ENCODE peak calls at places on chromosomes 1 and 21, in six cellular contexts. O is PC-3, Y is GM23338, P is GM23248, I is OCI-LY7, S is neural progenitor cell. T is an unnamed sample.
A peak's percentile ranks its signal among the peaks of the same experiment; 100 is the strongest.

GRCh38 chr1:165949335-165950130 is 122.1 kb downstream of the UCK2 start:
- DNase-seq in P (peak; percentile 47), S (peak; percentile 75), I (no peak), O (peak; percentile 42), Y (peak; percentile 61), T (no peak)

GRCh38 chr1:198929961-198930599 is 291.2 kb downstream of the PTPRC start:
- DNase-seq in O (no peak), Y (peak; percentile 17), S (no peak), P (no peak), I (peak; percentile 72), T (no peak)

GRCh38 chr1:20322081-20322824 is 31.6 kb downstream of the VWA5B1 start:
- DNase-seq in S (no peak), P (peak; percentile 20), O (no peak), Y (no peak), I (peak; percentile 78), T (no peak)

GRCh38 chr1:206809504-206810084 is 37.3 kb upstream of the IL10 start:
- DNase-seq in S (peak; percentile 12), P (peak; percentile 59), O (peak; percentile 82), I (peak; percentile 51), Y (peak; percentile 37), T (peak; percentile 23)

GRCh38 chr21:45120975-45121374 is 46.6 kb downstream of the ADARB1 start:
- DNase-seq in S (no peak), Y (no peak), O (peak; percentile 48), I (no peak), P (no peak), T (no peak)

GRCh38 chr1:1534401-1535145 is 5.9 kb downstream of the TMEM240 start:
- DNase-seq in S (no peak), I (no peak), O (no peak), Y (no peak), P (no peak), T (no peak)

GRCh38 chr1:9721606-9722377 is 70.3 kb downstream of the PIK3CD start:
- DNase-seq in Y (peak; percentile 86), P (peak; percentile 30), O (peak; percentile 32), I (peak; percentile 78), S (peak; percentile 77), T (no peak)

GRCh38 chr1:182270731-182271130 is 120.9 kb downstream of the GLUL start:
- DNase-seq in S (no peak), I (no peak), Y (no peak), O (no peak), P (no peak), T (no peak)

GRCh38 chr1:8324176-8324810 is 6.4 kb downstream of the SLC45A1 start:
- DNase-seq in I (no peak), O (no peak), P (no peak), S (no peak), Y (no peak), T (no peak)

GRCh38 chr21:26099610-26100219 is 70.9 kb downstream of the APP start:
- DNase-seq in Y (no peak), O (no peak), P (peak; percentile 84), S (no peak), I (no peak), T (no peak)

GRCh38 chr1:201307760-201308499 is 24.6 kb downstream of the PKP1 start:
- DNase-seq in P (peak; percentile 59), I (no peak), O (peak; percentile 100), Y (no peak), S (no peak), T (peak; percentile 60)

GRCh38 chr1:71231751-71232150 is 150.9 kb upstream of the ZRANB2 start:
- DNase-seq in S (no peak), O (no peak), I (no peak), Y (no peak), P (peak; percentile 8), T (no peak)

GRCh38 chr1:181015258-181015630 is 7.4 kb downstream of the STX6 start:
- DNase-seq in O (no peak), I (no peak), S (no peak), Y (no peak), P (peak; percentile 34), T (no peak)

GRCh38 chr1:32926562-32926961 is 25.4 kb upstream of the TMEM54 start:
- DNase-seq in I (no peak), O (no peak), P (no peak), S (no peak), Y (peak; percentile 35), T (no peak)

GRCh38 chr21:17454315-17455027 is 58.4 kb upstream of the CXADR start:
- DNase-seq in P (peak; percentile 82), I (peak; percentile 70), O (peak; percentile 66), Y (peak; percentile 89), S (peak; percentile 85), T (peak; percentile 89)

GRCh38 chr1:73331726-73332125 is 866.2 kb downstream of the LRRIQ3 start:
- DNase-seq in Y (no peak), P (no peak), I (no peak), O (no peak), S (no peak), T (no peak)

GRCh38 chr1:156379420-156380165 is 10.6 kb downstream of the RHBG start:
- DNase-seq in I (no peak), Y (peak; percentile 71), O (peak; percentile 61), P (peak; percentile 30), S (peak; percentile 52), T (no peak)

GRCh38 chr1:57217905-57218304 is 206.0 kb downstream of the DAB1 start:
- DNase-seq in I (no peak), O (no peak), Y (no peak), S (no peak), P (no peak), T (no peak)

GRCh38 chr1:3539707-3540425 is 71.4 kb downstream of the MEGF6 start:
- DNase-seq in P (peak; percentile 49), Y (no peak), S (no peak), O (no peak), I (no peak), T (no peak)

GRCh38 chr1:46131727-46132528 is 501 bp downstream of the PIK3R3 start:
- DNase-seq in O (peak; percentile 46), S (peak; percentile 74), Y (peak; percentile 45), I (peak; percentile 54), P (peak; percentile 57), T (no peak)

GRCh38 chr1:3469849-3470649 is 15.6 kb downstream of the ARHGEF16 start:
- DNase-seq in P (no peak), Y (no peak), S (no peak), O (no peak), I (no peak), T (no peak)

GRCh38 chr1:150282558-150282958 is 204 bp downstream of the CIART start:
- DNase-seq in Y (no peak), O (no peak), I (no peak), S (no peak), P (no peak), T (no peak)
- H3K4me3 ChIP-seq in Y (peak overlapping the region; percentile 60), O (peak overlapping the region; percentile 86), I (no peak overlapping the region), S (peak overlapping the region; percentile 71), P (peak overlapping the region; percentile 78), T (no peak overlapping the region)

DNA sequence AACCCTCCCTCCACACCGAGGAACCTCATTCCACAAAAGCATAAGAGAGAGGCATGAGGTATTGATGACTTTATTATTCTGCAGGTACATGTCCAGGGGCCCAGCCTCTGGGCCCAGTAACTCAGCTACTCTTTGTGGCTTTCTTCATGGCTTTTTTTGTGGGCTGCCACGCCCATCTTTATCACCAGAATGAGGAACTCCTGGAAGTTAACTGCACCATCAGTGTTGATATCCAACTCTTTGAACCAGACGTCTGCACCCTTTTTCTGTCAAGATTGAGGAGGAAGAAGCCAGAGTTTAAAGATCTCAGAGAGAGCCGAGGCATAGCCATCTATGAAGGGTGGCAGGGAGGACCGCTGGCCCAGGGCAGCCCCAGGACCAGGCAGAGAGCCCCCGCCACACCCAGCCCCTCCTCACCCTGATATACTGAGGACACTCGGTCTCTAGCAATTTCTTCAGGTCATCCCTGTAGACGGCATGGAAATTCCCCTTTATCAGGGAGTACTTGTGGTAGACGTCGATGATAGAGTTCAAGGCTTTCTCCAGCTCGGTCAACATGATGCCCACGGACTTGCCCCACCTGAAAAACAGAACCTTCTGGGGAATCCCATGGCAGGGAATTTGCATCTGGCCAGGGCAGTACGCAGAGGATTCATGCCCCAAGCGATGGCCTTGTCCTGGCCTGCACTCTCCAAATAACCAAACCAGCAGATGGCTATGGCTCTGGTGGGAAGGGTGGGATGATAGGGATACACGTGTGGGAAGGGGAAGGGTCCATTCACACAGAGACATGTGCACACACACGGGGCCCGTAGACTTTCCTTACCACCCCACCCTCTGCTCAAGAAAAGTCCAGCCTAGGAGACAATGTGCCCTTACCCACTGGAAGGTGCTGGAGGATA is 644 bp downstream of the S100A8 start:
- DNase-seq in P (no peak), Y (no peak), S (no peak), O (no peak), I (no peak), T (no peak)
- TF ChIP-seq EZH2phosphoT487 in P (no peak), Y (no peak), S (no peak), O (no peak), I (no peak), T (no peak)

DNA sequence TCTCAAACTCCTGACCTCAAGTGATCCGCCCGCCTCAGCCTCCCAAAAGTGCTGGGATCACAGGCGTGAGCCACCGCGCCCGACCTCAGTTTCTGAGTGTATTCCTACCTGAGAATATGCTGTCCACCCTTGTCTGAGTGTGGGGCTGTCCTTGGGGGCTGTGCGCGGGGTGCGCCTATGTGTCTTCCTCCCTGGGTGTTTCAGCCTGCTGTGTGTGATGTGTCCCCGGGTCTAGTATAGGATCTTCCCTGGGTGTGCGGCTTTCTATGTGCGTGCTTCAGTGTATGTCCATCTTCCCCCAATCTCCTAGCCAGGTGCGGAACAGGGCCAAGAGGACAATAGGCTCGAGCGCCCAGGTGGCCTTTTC is 8.3 kb upstream of the ID3 start:
- DNase-seq in Y (peak; percentile 57), I (no peak), O (no peak), P (no peak), S (no peak), T (no peak)
- H3K4me3 ChIP-seq in Y (peak overlapping the region; percentile 63), I (no peak overlapping the region), O (no peak overlapping the region), P (peak overlapping the region; percentile 64), S (peak overlapping the region; percentile 40), T (no peak overlapping the region)

DNA sequence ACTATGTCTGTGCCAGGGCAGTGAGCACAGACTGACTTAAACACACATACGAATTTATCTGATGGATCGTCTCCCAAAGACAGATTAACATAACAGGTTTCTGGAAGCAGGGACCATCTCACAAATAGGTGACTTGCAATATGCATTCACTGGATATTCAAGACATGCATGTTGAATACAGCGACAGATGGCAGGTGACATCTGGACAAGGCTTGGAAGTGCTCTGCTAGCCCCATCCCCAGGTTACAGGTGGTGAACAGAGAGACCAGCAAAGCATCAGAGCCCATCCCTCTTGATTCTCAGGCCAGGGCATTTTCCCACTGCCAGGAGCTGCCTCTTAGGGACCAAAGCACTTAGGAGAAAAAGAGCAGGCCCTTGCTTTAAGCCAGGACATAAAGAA is 34.1 kb downstream of the TRABD2B start:
- DNase-seq in I (no peak), O (no peak), S (no peak), Y (no peak), P (no peak), T (no peak)
- TF ChIP-seq EZH2phosphoT487 in I (no peak), O (no peak), S (no peak), Y (no peak), P (no peak), T (no peak)

DNA sequence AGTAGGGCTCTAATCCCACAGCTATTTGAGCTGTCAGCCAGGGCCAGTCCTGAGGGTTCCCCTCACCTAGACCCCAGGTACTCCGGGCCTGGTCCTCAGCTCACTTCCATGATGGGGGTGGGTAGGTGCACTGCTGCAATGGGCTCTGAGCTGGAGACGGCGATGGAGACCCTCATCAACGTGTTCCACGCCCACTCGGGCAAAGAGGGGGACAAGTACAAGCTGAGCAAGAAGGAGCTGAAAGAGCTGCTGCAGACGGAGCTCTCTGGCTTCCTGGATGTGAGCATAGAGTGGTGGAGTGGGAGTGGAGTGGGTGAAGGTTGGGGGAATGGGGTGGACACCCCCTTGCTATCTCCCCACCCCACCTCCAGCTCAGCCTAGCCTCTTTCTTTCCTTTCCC is 2.1 kb downstream of the S100A1 start:
- DNase-seq in S (no peak), P (no peak), Y (no peak), O (no peak), I (no peak), T (no peak)
- H3K4me3 ChIP-seq in S (no peak overlapping the region), P (no peak overlapping the region), Y (no peak overlapping the region), O (no peak overlapping the region), I (no peak overlapping the region), T (no peak overlapping the region)